ENCODE peak calls at places on chromosomes 3 and 15, in four cellular contexts. R, N, Q and E are unnamed samples.

GRCh38 chr3:41405466-41405865 is 206.2 kb downstream of the CTNNB1 start:
- DNase-seq in N (no peak), Q (no peak), R (no peak), E (no peak)

GRCh38 chr3:195241592-195242355 is 29.2 kb downstream of the XXYLT1 start:
- DNase-seq in Q (no peak), N (peak), R (no peak), E (no peak)

GRCh38 chr15:77104155-77104554 is 33.2 kb upstream of the TSPAN3 start:
- DNase-seq in R (no peak), Q (no peak), N (no peak), E (no peak)

GRCh38 chr3:30751610-30752299 is 142.7 kb downstream of the GADL1 start:
- DNase-seq in R (peak), Q (peak), N (no peak), E (no peak)

GRCh38 chr3:47525617-47526016 is 12.1 kb upstream of the ELP6 start:
- DNase-seq in R (no peak), Q (no peak), N (no peak), E (no peak)

GRCh38 chr3:170703121-170703588 is 117.3 kb upstream of the SLC7A14 start:
- DNase-seq in Q (no peak), R (no peak), N (no peak), E (no peak)

GRCh38 chr15:48963524-48964113 is at the start of gene SHC4:
- DNase-seq in Q (peak), R (peak), N (no peak), E (no peak)

GRCh38 chr3:143754090-143754489 is 94.2 kb downstream of the SLC9A9 start:
- DNase-seq in Q (no peak), N (no peak), R (no peak), E (no peak)

GRCh38 chr3:69683076-69683806 is 56.0 kb upstream of the MITF start:
- DNase-seq in Q (no peak), N (no peak), R (no peak), E (no peak)

GRCh38 chr15:78873796-78874761 is 1.4 kb downstream of the MORF4L1 start:
- DNase-seq in R (peak), N (no peak), Q (no peak), E (no peak)

GRCh38 chr3:118884748-118885206 is 149.9 kb downstream of the IGSF11 start:
- DNase-seq in N (no peak), R (peak), Q (peak), E (peak)

GRCh38 chr15:88693191-88693590 is 54.4 kb downstream of the ISG20 start:
- DNase-seq in N (no peak), R (no peak), Q (no peak), E (no peak)

GRCh38 chr3:71109241-71109976 is 474.1 kb downstream of the FOXP1 start:
- DNase-seq in R (no peak), Q (no peak), N (no peak), E (no peak)

GRCh38 chr3:186044427-186044826 is 64.5 kb downstream of the ETV5 start:
- DNase-seq in Q (no peak), N (peak), R (no peak), E (no peak)

DNA sequence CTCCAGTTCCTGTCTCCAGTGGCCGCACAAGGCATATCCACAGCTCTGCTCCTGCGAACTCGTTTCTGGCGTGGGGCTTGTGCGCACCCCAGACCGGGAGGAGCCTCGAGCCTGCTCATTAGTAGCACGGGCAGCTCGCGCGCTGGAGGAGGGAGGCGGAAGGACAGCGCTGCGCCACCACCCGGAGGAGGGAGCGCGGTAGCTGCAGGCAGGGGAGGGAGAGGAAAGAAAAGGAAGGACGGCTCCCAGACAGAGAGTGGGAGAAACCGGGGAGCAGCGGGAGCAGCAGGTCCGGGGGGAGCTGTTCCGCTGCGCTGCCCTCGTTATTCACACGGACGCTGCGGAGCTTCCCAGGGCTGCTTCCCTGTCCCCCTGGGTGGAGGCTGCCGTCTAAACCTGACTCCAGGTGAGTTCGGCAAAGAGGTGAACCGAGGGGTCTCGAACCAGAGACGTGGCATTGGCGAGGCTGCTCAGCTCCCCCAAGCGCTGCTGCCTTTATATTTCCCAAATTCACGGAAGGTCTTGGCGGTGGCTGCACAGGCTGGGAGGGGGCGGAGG is 121.3 kb upstream of the ZNF717 start:
- DNase-seq in R (no peak), N (no peak), Q (peak), E (no peak)
- H3K4me3 ChIP-seq in R (no peak), N (no peak), Q (peak), E (peak)

GRCh38 chr3:63911901-63912767 is at the start of gene SCAANT1:
- DNase-seq in N (peak), Q (peak), R (peak), E (no peak)
- TF ChIP-seq CTCF in N (peak), Q (peak), R (no peak), E (no peak)

DNA sequence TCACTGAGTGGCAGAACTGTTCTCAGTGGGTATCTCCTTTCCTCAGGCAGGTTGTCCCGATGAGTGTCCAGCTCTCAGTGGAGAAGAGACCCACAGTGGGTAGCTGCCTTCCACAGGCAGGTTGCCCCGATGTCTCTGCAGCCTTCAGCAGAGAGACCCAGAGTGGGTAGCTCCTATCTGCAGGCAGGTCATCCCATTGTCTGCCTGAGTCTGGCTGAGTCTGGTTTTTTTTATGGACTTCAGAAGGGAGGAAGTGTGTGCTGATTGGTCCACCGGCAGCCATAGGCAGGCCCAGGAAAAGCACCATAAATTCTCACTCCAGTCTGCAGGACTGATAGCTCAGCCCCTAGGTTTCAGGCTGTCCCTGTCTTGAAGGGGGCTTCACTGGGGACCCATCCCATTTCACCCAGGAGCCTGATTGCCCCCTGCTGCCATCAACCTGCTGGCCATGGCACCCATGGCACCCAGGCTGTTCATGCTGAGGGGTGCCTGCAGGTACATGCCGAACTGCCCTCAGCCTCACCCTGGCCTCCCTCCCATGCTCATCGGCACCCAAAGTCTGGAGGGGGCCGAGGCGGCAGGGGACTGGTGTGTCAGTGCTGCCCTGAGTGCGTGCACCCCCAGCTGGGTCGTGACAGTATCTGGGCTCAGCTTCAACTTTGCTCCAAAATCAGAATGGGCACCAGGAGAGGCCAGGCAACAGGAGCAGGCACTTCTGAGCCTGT is 3.6 kb upstream of the LIMD1 start:
- DNase-seq in Q (no peak), R (peak), N (no peak), E (no peak)
- H3K4me3 ChIP-seq in Q (no peak), R (no peak), N (no peak), E (no peak)

DNA sequence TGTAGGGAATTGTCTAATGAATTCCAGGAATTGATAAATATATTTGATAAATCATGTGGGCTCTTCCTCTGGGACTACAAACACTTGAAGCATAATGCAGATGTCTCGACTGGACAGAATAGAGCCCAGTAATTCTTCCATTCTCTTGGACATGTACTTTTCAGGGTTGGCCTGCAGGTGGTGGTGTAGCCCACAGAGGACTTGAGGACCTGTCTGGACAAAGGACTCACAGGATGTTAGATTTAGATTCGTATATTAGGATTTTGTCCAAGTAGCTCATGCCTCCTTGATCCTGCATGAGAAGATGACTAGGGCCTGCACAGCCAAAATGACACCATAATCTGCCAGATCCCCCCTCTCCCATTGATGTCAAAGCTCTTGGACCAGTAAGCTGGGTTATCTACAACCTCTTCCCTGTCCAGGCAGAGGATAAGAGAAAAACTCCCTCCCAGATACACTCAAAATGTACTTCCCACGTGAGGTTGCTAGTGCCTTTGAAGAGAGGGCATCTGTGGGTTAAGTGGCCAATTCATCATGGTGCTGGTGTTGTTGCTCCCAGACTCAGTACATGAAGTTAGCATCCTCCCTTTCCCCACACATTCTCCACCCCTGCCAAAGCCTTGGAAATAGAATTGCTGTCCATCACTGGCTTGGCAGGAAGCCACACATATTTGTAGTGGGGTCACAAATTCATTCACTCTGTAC is 88.6 kb upstream of the ZNF280D start:
- DNase-seq in Q (peak), R (peak), N (no peak), E (no peak)
- TF ChIP-seq CTCF in Q (peak), R (peak), N (peak), E (peak)

DNA sequence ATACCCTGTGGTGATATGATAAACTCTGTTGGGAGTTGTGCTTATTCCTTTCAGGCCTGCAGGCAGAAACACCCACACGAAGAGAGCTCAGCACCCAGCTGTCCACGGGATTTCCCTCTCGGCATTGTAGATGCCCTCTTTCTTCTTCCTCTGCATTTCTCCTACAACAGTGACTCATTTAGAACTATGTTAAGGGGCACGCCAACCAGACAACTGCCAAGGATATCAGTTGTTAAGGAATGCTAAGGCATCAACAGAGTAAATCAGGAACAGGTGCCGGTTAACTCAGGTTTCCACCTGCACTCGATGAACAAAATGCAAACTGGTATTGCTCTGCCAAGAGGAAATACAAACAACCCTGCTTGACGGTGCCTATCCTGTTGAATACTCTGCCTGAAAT is 270.0 kb upstream of the PEX5L start:
- DNase-seq in Q (peak), R (no peak), N (no peak), E (peak)
- H3K4me3 ChIP-seq in Q (no peak), R (no peak), N (no peak), E (no peak)

GRCh38 chr3:58452176-58452575 is 18.5 kb upstream of the PDHB start:
- DNase-seq in Q (no peak), R (no peak), N (no peak), E (no peak)
- TF ChIP-seq CTCF in Q (no peak), R (no peak), N (no peak), E (no peak)

GRCh38 chr15:96330064-96330449 is 443 bp upstream of the NR2F2 start:
- DNase-seq in R (peak), Q (no peak), N (no peak), E (no peak)

GRCh38 chr15:96331141-96331941 is 841 bp downstream of the NR2F2 start:
- DNase-seq in N (no peak), R (peak), Q (no peak), E (no peak)

GRCh38 chr15:96328101-96328958 is 2.2 kb upstream of the NR2F2 start:
- DNase-seq in N (no peak), Q (no peak), R (no peak), E (no peak)

GRCh38 chr15:96330450-96331140 is at the start of gene NR2F2:
- DNase-seq in R (peak), N (peak), Q (peak), E (peak)

DNA sequence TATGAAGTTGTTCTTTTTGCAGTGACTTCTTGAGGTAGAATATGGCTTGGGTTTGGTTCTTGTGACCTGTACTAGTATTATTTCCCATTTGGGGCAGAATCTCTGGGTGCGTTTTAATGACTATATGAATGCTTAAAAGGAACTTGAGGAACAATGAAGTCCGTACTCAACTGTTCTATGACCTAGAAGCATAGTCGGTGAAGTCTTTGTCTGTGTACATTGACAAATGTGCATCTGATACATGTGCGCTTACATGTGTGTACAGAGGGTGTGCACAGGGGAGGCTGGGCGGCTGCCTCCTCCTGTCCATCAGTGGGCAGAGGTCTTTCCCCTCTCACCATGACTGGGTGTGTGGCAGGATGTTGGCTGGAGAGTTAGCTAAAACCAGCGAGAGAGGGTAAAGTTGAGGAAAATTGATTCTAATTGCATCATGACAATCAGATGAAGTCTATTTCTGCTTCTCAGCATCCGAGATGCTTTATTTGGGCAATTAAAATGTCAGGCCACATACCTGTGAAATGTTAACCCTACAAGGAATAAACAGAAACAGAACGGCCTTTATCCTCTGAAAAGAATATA is 1.0 kb upstream of the NR2F2 start:
- DNase-seq in R (peak), Q (no peak), N (no peak), E (no peak)
- H3K4me3 ChIP-seq in R (peak), Q (peak), N (peak), E (peak)

DNA sequence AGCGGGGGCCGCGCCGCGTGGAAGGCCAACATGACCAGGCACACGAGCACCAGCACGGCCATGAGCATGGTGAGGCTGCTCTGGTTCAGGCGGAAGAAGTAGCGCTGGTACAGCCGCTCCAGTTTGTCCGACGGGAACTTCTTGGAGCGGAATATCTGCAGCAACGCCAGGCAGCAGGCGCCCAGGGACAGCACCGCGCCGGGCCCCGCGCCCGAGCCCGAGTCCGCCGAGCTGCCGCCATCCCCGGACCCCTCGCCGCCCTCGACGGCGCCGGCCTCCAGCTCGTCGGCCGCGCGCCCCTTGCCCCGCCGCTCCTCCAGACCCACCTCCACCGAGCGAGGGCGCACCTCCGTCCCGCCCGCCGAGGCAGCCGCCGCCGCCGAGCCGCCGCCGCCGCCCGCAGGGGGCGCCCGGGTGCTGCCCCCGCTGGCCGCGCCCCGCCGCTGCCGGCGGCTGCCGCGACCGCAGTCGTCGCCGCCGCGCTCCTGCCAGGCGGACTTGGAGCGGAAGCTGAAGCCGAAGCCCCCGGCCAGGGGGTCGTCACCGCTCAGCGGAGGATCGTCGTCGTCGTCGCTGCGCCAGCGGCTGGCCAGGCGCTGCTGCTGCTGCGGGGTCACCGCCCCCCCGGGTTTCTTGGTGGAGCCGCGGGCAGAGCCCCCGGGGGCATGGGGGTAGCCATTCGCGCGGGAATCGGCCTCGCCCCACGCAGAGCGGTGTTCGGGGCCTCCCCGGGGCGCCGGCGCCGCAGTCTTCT is 964 bp downstream of the ADCY5 start:
- DNase-seq in N (no peak), Q (no peak), R (no peak), E (no peak)
- TF ChIP-seq CTCF in N (peak), Q (no peak), R (no peak), E (no peak)